ENCODE peak calls at places on chromosomes 13 and 19, in ten cellular contexts. N is fibroblast of the aortic adventitia, J is MM.1S, Y is stomach, C is RWPE2, W is HepG2, P is mesendoderm, S is astrocyte of the spinal cord, R is skeletal muscle cell, U is AG04450. F is an unnamed sample.

GRCh38 chr19:48596237-48596636 is 10.3 kb upstream of the SPACA4 start:
- DNase-seq in Y (no peak), R (no peak), P (no peak), S (no peak), W (no peak), J (no peak), U (no peak), C (no peak), N (no peak), F (no peak)

GRCh38 chr19:31220540-31220939 is 128.7 kb downstream of the TSHZ3 start:
- DNase-seq in R (no peak), C (no peak), W (no peak), P (peak), N (no peak), U (no peak), J (no peak), S (no peak), Y (no peak), F (no peak)

GRCh38 chr19:55481148-55482127 is 3.5 kb upstream of the NAT14 start:
- DNase-seq in U (no peak), Y (no peak), S (no peak), R (no peak), J (no peak), N (no peak), W (no peak), P (peak), C (peak), F (no peak)

GRCh38 chr19:45011959-45012358 is 10.7 kb downstream of the RELB start:
- DNase-seq in Y (no peak), N (no peak), C (no peak), P (no peak), R (no peak), J (no peak), W (no peak), S (no peak), U (no peak), F (no peak)

GRCh38 chr19:310781-311496 is 19.7 kb upstream of the PLPP2 start:
- DNase-seq in N (no peak), P (no peak), U (no peak), W (no peak), J (no peak), C (no peak), Y (peak), R (no peak), S (no peak), F (no peak)

GRCh38 chr13:32877491-32877890 is 138.7 kb upstream of the KL start:
- DNase-seq in C (no peak), N (no peak), S (no peak), U (no peak), R (no peak), P (no peak), J (no peak), Y (no peak), W (no peak), F (no peak)

GRCh38 chr19:7596191-7596937 is 701 bp downstream of the CAMSAP3 start:
- DNase-seq in Y (no peak), S (no peak), C (no peak), W (no peak), R (no peak), N (no peak), U (no peak), P (no peak), J (no peak), F (no peak)

GRCh38 chr19:44050740-44051653 is 839 bp upstream of the ZNF223 start:
- DNase-seq in C (no peak), Y (peak), S (no peak), U (no peak), P (no peak), R (no peak), N (no peak), W (no peak), J (no peak), F (no peak)

GRCh38 chr13:22357132-22357531 is 686.3 kb downstream of the FGF9 start:
- DNase-seq in U (no peak), S (no peak), N (no peak), P (no peak), W (no peak), J (no peak), R (peak), C (no peak), Y (no peak), F (no peak)

GRCh38 chr19:5127710-5128109 is 158.8 kb downstream of the KDM4B start:
- DNase-seq in S (no peak), R (no peak), J (no peak), W (no peak), P (no peak), C (no peak), N (no peak), Y (no peak), U (no peak), F (no peak)

GRCh38 chr13:57624565-57625435 is 6.7 kb upstream of the PCDH17 start:
- DNase-seq in N (peak), S (peak), Y (no peak), W (peak), R (no peak), P (peak), U (no peak), J (peak), C (no peak), F (peak)

GRCh38 chr13:66546534-66547379 is 683.4 kb downstream of the PCDH9 start:
- DNase-seq in P (no peak), C (no peak), U (peak), N (peak), S (peak), R (no peak), J (no peak), Y (no peak), W (no peak), F (no peak)

GRCh38 chr13:66205807-66206206 is 1024.3 kb downstream of the PCDH9 start:
- DNase-seq in S (no peak), J (no peak), C (no peak), P (no peak), N (peak), Y (no peak), W (no peak), U (no peak), R (no peak), F (no peak)

GRCh38 chr13:113862766-113863510 is 938 bp downstream of the GAS6 start:
- DNase-seq in W (no peak), R (no peak), C (peak), J (peak), S (peak), U (no peak), P (peak), N (peak), Y (peak), F (peak)

GRCh38 chr19:51552996-51553725 is 17.9 kb upstream of the ZNF175 start:
- DNase-seq in C (no peak), U (peak), P (peak), Y (peak), W (peak), J (no peak), R (no peak), N (peak), S (peak), F (peak)

GRCh38 chr19:48478339-48479061 is 9.3 kb downstream of the CYTH2 start:
- DNase-seq in U (no peak), Y (no peak), W (no peak), R (no peak), P (no peak), J (no peak), S (no peak), C (peak), N (no peak), F (no peak)

GRCh38 chr19:57280165-57280912 is at the start of gene ZNF460:
- DNase-seq in Y (peak), P (peak), S (peak), R (peak), W (peak), J (peak), U (peak), C (peak), N (peak), F (peak)

GRCh38 chr13:98564204-98564603 is 12.7 kb downstream of the STK24 start:
- DNase-seq in W (no peak), C (no peak), S (no peak), N (no peak), U (no peak), P (no peak), J (no peak), R (no peak), Y (no peak), F (no peak)

GRCh38 chr19:5775668-5776309 is 8.8 kb downstream of the PRR22 start:
- DNase-seq in N (peak), R (peak), W (no peak), U (no peak), Y (no peak), S (no peak), J (no peak), C (no peak), P (no peak), F (no peak)

GRCh38 chr19:50982186-50982585 is 1.5 kb downstream of the KLK7 start:
- DNase-seq in P (no peak), S (no peak), U (no peak), W (no peak), J (no peak), N (no peak), C (no peak), R (no peak), Y (no peak), F (no peak)

GRCh38 chr13:92833071-92833470 is 393.5 kb upstream of the GPC6 start:
- DNase-seq in Y (no peak), R (no peak), J (no peak), W (no peak), U (peak), S (peak), N (peak), C (no peak), P (no peak), F (no peak)

GRCh38 chr19:10636304-10636972 is 11.1 kb downstream of the SLC44A2 start:
- DNase-seq in S (no peak), U (no peak), W (no peak), C (no peak), Y (peak), J (no peak), N (no peak), R (no peak), P (no peak), F (no peak)

GRCh38 chr13:21047591-21048282 is 13.6 kb downstream of the LATS2 start:
- DNase-seq in P (no peak), R (no peak), C (no peak), Y (no peak), W (no peak), N (no peak), J (no peak), U (no peak), S (no peak), F (no peak)

GRCh38 chr19:13099073-13099999 is 3.3 kb downstream of the LYL1 start:
- DNase-seq in Y (peak), J (peak), W (no peak), R (no peak), C (no peak), S (no peak), U (no peak), N (no peak), P (peak), F (peak)

GRCh38 chr13:50129923-50130685 is 114.9 kb downstream of the KCNRG start:
- DNase-seq in S (peak), U (no peak), N (peak), W (no peak), R (no peak), C (no peak), Y (no peak), J (no peak), P (peak), F (peak)

GRCh38 chr13:29165840-29166239 is 345.7 kb downstream of the MTUS2 start:
- DNase-seq in U (no peak), S (no peak), Y (no peak), R (peak), J (no peak), N (no peak), C (no peak), P (peak), W (no peak), F (peak)

GRCh38 chr19:37813340-37813739 is 34.0 kb upstream of the ZNF573 start:
- DNase-seq in C (no peak), W (no peak), R (no peak), J (no peak), Y (no peak), N (no peak), U (no peak), S (no peak), P (no peak), F (no peak)

GRCh38 chr19:37817180-37817911 is 38.0 kb upstream of the ZNF573 start:
- DNase-seq in Y (peak), W (no peak), J (no peak), P (peak), U (no peak), R (no peak), N (peak), S (peak), C (no peak), F (no peak)
- H3K4me3 ChIP-seq in Y (peak), W (no peak), J (no peak), P (peak), U (peak), R (peak), N (peak), S (peak), C (peak), F (no peak)

DNA sequence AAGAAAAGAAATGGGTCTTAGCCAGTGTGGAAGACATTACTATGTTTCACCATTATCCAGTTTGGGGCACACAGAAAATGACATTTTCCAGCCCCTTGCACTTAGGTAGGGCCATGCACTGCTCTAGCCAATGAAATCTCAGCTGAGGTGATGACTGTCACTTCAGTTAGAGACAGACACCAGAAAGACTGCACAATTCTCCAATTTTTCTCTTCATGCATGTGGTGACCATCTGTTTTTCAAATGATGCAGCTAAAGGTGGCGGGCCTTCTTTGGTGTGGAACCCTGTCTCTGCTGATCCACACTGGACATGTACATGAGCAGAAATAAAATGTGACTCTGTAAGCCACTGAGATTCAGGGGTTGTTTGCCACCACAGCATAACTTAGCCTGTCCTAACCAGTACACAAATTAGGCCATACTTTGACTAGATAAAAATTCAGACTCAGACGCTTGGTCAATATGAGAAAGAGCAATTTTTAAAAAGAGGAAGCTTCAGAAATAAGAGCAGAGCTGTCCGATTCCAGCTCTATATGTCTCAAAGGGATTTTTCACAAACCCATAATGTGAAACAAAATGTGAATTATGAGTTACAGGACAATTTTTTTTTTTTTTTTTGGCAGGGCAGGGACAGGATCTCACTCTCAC is 6.7 kb downstream of the ZNF565 start:
- DNase-seq in S (no peak), J (no peak), U (no peak), N (no peak), R (no peak), P (no peak), Y (no peak), C (no peak), W (no peak), F (peak)
- H3K4me3 ChIP-seq in S (no peak), J (no peak), U (no peak), N (no peak), R (no peak), P (no peak), Y (no peak), C (no peak), W (no peak), F (no peak)

GRCh38 chr19:2305974-2306806 is 1.8 kb downstream of the LINGO3 start:
- DNase-seq in N (no peak), J (no peak), U (no peak), P (no peak), C (no peak), R (no peak), W (no peak), S (no peak), Y (no peak), F (no peak)

GRCh38 chr19:2308114-2308556 is at the start of gene LINGO3:
- DNase-seq in C (no peak), P (no peak), J (no peak), R (no peak), U (no peak), W (no peak), S (no peak), Y (no peak), N (no peak), F (no peak)

GRCh38 chr19:2305424-2305823 is 2.5 kb downstream of the LINGO3 start:
- DNase-seq in Y (no peak), J (no peak), R (no peak), U (no peak), P (no peak), C (no peak), N (no peak), S (no peak), W (no peak), F (no peak)

GRCh38 chr19:2306971-2307370 is 983 bp downstream of the LINGO3 start:
- DNase-seq in U (no peak), S (no peak), N (no peak), J (no peak), C (no peak), W (no peak), Y (no peak), P (no peak), R (no peak), F (no peak)

GRCh38 chr19:2307518-2308012 is 389 bp downstream of the LINGO3 start:
- DNase-seq in P (no peak), J (no peak), N (no peak), W (no peak), Y (no peak), R (no peak), S (no peak), C (no peak), U (no peak), F (no peak)
- H3K4me3 ChIP-seq in P (no peak), J (no peak), N (no peak), W (no peak), Y (no peak), R (peak), S (no peak), C (peak), U (no peak), F (no peak)

GRCh38 chr19:42325308-42325895 is at the start of gene MEGF8:
- DNase-seq in W (peak), J (peak), P (peak), C (peak), Y (peak), S (peak), R (peak), U (peak), N (peak), F (peak)

GRCh38 chr19:42325896-42326771 is 699 bp downstream of the MEGF8 start:
- DNase-seq in S (no peak), U (no peak), Y (peak), J (peak), P (peak), W (no peak), R (no peak), N (no peak), C (no peak), F (peak)

GRCh38 chr19:42323852-42324654 is 1.4 kb upstream of the MEGF8 start:
- DNase-seq in U (no peak), Y (no peak), N (no peak), C (no peak), W (no peak), S (no peak), R (no peak), P (peak), J (no peak), F (peak)

GRCh38 chr19:42323473-42323851 is 2.0 kb upstream of the MEGF8 start:
- DNase-seq in N (no peak), W (no peak), U (no peak), Y (no peak), R (no peak), C (peak), J (no peak), P (peak), S (no peak), F (no peak)

DNA sequence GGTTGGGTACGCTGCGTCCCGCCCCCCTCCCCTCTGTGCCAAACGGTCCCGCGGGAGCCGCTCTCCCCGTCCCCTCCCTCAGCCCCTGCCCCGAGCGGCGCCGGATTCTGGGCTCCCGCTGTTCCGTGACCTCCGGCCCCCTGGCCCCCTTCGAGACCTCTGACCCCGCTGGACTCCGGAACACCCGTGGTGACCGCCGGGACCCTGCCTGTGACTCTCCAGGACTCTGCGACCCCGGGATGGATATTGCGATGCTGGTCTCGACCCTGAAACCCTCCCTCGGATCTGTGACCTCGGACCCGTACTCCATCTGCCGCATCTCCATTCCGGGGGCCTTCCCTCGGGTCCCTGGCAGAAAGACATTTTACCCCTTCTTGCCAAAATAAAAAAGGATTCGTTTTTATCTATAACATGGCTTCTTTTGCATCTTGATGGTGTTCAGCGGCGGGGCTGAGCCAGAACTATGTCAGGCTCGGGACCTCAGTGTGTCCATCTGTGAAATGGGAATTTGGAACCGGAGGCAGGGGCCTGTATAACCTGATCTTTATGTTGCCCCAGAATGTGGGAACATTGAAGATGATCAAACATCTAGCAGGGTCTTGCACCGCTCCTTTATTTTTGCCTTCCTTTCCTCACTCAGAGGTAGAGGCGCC is 654 bp upstream of the MEGF8 start:
- DNase-seq in U (no peak), Y (no peak), S (no peak), N (no peak), W (no peak), P (no peak), J (no peak), C (no peak), R (no peak), F (no peak)
- H3K4me3 ChIP-seq in U (no peak), Y (peak), S (peak), N (no peak), W (peak), P (peak), J (peak), C (peak), R (peak), F (peak)

GRCh38 chr19:46069841-46070341 is 29.1 kb upstream of the IGFL4 start:
- DNase-seq in P (no peak), S (peak), Y (no peak), W (peak), N (peak), U (peak), C (no peak), J (no peak), R (peak), F (no peak)
- H3K4me3 ChIP-seq in P (no peak), S (no peak), Y (no peak), W (no peak), N (no peak), U (no peak), C (no peak), J (no peak), R (no peak), F (no peak)